ENCODE peak calls at places on chromosomes 16 and 17, in eight cellular contexts. One of them, this sample, is unnamed.

GRCh38 chr17:50482110-50482509 is 3.5 kb downstream of the RSAD1 start:
- DNase-seq in fibroblast of the aortic adventitia: no peak
- DNase-seq in heart left ventricle: no peak
- DNase-seq in astrocyte of the cerebellum: no peak
- DNase-seq in neural progenitor cell: no peak
- DNase-seq in dorsolateral prefrontal cortex: no peak
- DNase-seq in psoas muscle: no peak
- DNase-seq in right cardiac atrium: no peak
- DNase-seq in this sample: no peak

GRCh38 chr17:42112552-42113176 is at the start of gene DHX58:
- DNase-seq in fibroblast of the aortic adventitia: peak
- DNase-seq in heart left ventricle: peak
- DNase-seq in astrocyte of the cerebellum: peak
- DNase-seq in neural progenitor cell: no peak
- DNase-seq in dorsolateral prefrontal cortex: peak
- DNase-seq in psoas muscle: peak
- DNase-seq in right cardiac atrium: peak
- DNase-seq in this sample: peak

GRCh38 chr17:75703191-75703590 is 18.1 kb upstream of the ITGB4 start:
- DNase-seq in fibroblast of the aortic adventitia: no peak
- DNase-seq in heart left ventricle: no peak
- DNase-seq in astrocyte of the cerebellum: no peak
- DNase-seq in neural progenitor cell: no peak
- DNase-seq in dorsolateral prefrontal cortex: no peak
- DNase-seq in psoas muscle: no peak
- DNase-seq in right cardiac atrium: no peak
- DNase-seq in this sample: no peak

GRCh38 chr17:60098578-60098977 is 19.9 kb upstream of the HEATR6 start:
- DNase-seq in fibroblast of the aortic adventitia: peak
- DNase-seq in heart left ventricle: no peak
- DNase-seq in astrocyte of the cerebellum: no peak
- DNase-seq in neural progenitor cell: no peak
- DNase-seq in dorsolateral prefrontal cortex: no peak
- DNase-seq in psoas muscle: no peak
- DNase-seq in right cardiac atrium: no peak
- DNase-seq in this sample: no peak

GRCh38 chr16:4323845-4324478 is 8.1 kb downstream of the GLIS2 start:
- DNase-seq in fibroblast of the aortic adventitia: peak
- DNase-seq in heart left ventricle: peak
- DNase-seq in astrocyte of the cerebellum: no peak
- DNase-seq in neural progenitor cell: peak
- DNase-seq in dorsolateral prefrontal cortex: no peak
- DNase-seq in psoas muscle: peak
- DNase-seq in right cardiac atrium: peak
- DNase-seq in this sample: no peak

GRCh38 chr16:56657555-56658430 is at the start of gene MT1F:
- DNase-seq in fibroblast of the aortic adventitia: no peak
- DNase-seq in heart left ventricle: peak
- DNase-seq in astrocyte of the cerebellum: no peak
- DNase-seq in neural progenitor cell: peak
- DNase-seq in dorsolateral prefrontal cortex: no peak
- DNase-seq in psoas muscle: peak
- DNase-seq in right cardiac atrium: peak
- DNase-seq in this sample: no peak

GRCh38 chr16:74623214-74623842 is 16.4 kb upstream of the GLG1 start:
- DNase-seq in fibroblast of the aortic adventitia: peak
- DNase-seq in heart left ventricle: no peak
- DNase-seq in astrocyte of the cerebellum: peak
- DNase-seq in neural progenitor cell: peak
- DNase-seq in dorsolateral prefrontal cortex: no peak
- DNase-seq in psoas muscle: no peak
- DNase-seq in right cardiac atrium: no peak
- DNase-seq in this sample: no peak

GRCh38 chr17:76528528-76529223 is 8.8 kb downstream of the CYGB start:
- DNase-seq in fibroblast of the aortic adventitia: peak
- DNase-seq in heart left ventricle: peak
- DNase-seq in astrocyte of the cerebellum: no peak
- DNase-seq in neural progenitor cell: no peak
- DNase-seq in dorsolateral prefrontal cortex: no peak
- DNase-seq in psoas muscle: no peak
- DNase-seq in right cardiac atrium: peak
- DNase-seq in this sample: no peak

GRCh38 chr17:37168731-37169353 is 206.9 kb upstream of the C17orf78 start:
- DNase-seq in fibroblast of the aortic adventitia: no peak
- DNase-seq in heart left ventricle: no peak
- DNase-seq in astrocyte of the cerebellum: no peak
- DNase-seq in neural progenitor cell: no peak
- DNase-seq in dorsolateral prefrontal cortex: no peak
- DNase-seq in psoas muscle: no peak
- DNase-seq in right cardiac atrium: no peak
- DNase-seq in this sample: no peak

GRCh38 chr16:30902070-30902972 is 5.9 kb downstream of the CTF1 start:
- DNase-seq in fibroblast of the aortic adventitia: peak
- DNase-seq in heart left ventricle: peak
- DNase-seq in astrocyte of the cerebellum: no peak
- DNase-seq in neural progenitor cell: peak
- DNase-seq in dorsolateral prefrontal cortex: no peak
- DNase-seq in psoas muscle: peak
- DNase-seq in right cardiac atrium: peak
- DNase-seq in this sample: no peak

GRCh38 chr17:78075545-78075944 is 53.0 kb downstream of the TMC6 start:
- DNase-seq in fibroblast of the aortic adventitia: no peak
- DNase-seq in heart left ventricle: no peak
- DNase-seq in astrocyte of the cerebellum: no peak
- DNase-seq in neural progenitor cell: no peak
- DNase-seq in dorsolateral prefrontal cortex: peak
- DNase-seq in psoas muscle: no peak
- DNase-seq in right cardiac atrium: no peak
- DNase-seq in this sample: no peak

GRCh38 chr16:31409433-31409832 is 16.3 kb downstream of the ITGAD start:
- DNase-seq in fibroblast of the aortic adventitia: peak
- DNase-seq in heart left ventricle: no peak
- DNase-seq in astrocyte of the cerebellum: no peak
- DNase-seq in neural progenitor cell: no peak
- DNase-seq in dorsolateral prefrontal cortex: no peak
- DNase-seq in psoas muscle: no peak
- DNase-seq in right cardiac atrium: no peak
- DNase-seq in this sample: no peak

GRCh38 chr17:69405096-69405495 is 9.4 kb upstream of the MAP2K6 start:
- DNase-seq in fibroblast of the aortic adventitia: no peak
- DNase-seq in heart left ventricle: no peak
- DNase-seq in astrocyte of the cerebellum: no peak
- DNase-seq in neural progenitor cell: no peak
- DNase-seq in dorsolateral prefrontal cortex: no peak
- DNase-seq in psoas muscle: no peak
- DNase-seq in right cardiac atrium: no peak
- DNase-seq in this sample: no peak

GRCh38 chr17:31663576-31663975 is 195.5 kb downstream of the COPRS start:
- DNase-seq in fibroblast of the aortic adventitia: peak
- DNase-seq in heart left ventricle: no peak
- DNase-seq in astrocyte of the cerebellum: no peak
- DNase-seq in neural progenitor cell: no peak
- DNase-seq in dorsolateral prefrontal cortex: no peak
- DNase-seq in psoas muscle: no peak
- DNase-seq in right cardiac atrium: no peak
- DNase-seq in this sample: no peak

GRCh38 chr16:48022496-48022895 is 133.3 kb downstream of the ABCC12 start:
- DNase-seq in fibroblast of the aortic adventitia: no peak
- DNase-seq in heart left ventricle: no peak
- DNase-seq in astrocyte of the cerebellum: no peak
- DNase-seq in neural progenitor cell: no peak
- DNase-seq in dorsolateral prefrontal cortex: no peak
- DNase-seq in psoas muscle: no peak
- DNase-seq in right cardiac atrium: no peak
- DNase-seq in this sample: no peak

GRCh38 chr16:77221482-77221881 is 22.3 kb downstream of the SYCE1L start:
- DNase-seq in fibroblast of the aortic adventitia: no peak
- DNase-seq in heart left ventricle: no peak
- DNase-seq in astrocyte of the cerebellum: no peak
- DNase-seq in neural progenitor cell: no peak
- DNase-seq in dorsolateral prefrontal cortex: no peak
- DNase-seq in psoas muscle: no peak
- DNase-seq in right cardiac atrium: no peak
- DNase-seq in this sample: no peak

GRCh38 chr16:77219437-77219836 is 20.2 kb downstream of the SYCE1L start:
- DNase-seq in fibroblast of the aortic adventitia: no peak
- DNase-seq in heart left ventricle: no peak
- DNase-seq in astrocyte of the cerebellum: no peak
- DNase-seq in neural progenitor cell: no peak
- DNase-seq in dorsolateral prefrontal cortex: no peak
- DNase-seq in psoas muscle: no peak
- DNase-seq in right cardiac atrium: no peak
- DNase-seq in this sample: no peak

GRCh38 chr16:77225182-77225581 is 26.0 kb downstream of the SYCE1L start:
- DNase-seq in fibroblast of the aortic adventitia: no peak
- DNase-seq in heart left ventricle: no peak
- DNase-seq in astrocyte of the cerebellum: no peak
- DNase-seq in neural progenitor cell: no peak
- DNase-seq in dorsolateral prefrontal cortex: no peak
- DNase-seq in psoas muscle: no peak
- DNase-seq in right cardiac atrium: no peak
- DNase-seq in this sample: no peak

GRCh38 chr16:77220427-77220826 is 21.2 kb downstream of the SYCE1L start:
- DNase-seq in fibroblast of the aortic adventitia: no peak
- DNase-seq in heart left ventricle: no peak
- DNase-seq in astrocyte of the cerebellum: no peak
- DNase-seq in neural progenitor cell: no peak
- DNase-seq in dorsolateral prefrontal cortex: no peak
- DNase-seq in psoas muscle: no peak
- DNase-seq in right cardiac atrium: no peak
- DNase-seq in this sample: no peak

DNA sequence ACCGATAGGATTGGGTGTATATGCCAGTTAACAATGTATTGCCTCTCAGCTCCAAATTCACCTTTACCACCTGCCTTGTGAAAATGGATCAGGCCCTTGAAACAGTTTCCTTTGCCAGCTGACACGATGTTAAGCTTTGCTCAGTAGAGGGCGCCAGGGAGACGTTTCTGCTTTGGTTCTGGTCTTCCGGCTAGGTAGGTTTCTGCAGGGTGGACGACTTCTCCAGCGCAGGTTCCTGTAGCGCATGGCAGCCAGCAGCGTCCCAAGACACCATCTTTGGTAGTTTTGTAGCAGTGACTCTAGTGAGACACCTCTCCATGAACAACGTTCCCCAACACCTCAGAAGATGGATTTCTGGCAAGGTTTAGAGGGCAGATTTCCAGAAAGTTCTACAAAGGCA is 24.0 kb downstream of the SYCE1L start:
- DNase-seq in fibroblast of the aortic adventitia: no peak
- DNase-seq in heart left ventricle: no peak
- DNase-seq in astrocyte of the cerebellum: no peak
- DNase-seq in neural progenitor cell: peak
- DNase-seq in dorsolateral prefrontal cortex: no peak
- DNase-seq in psoas muscle: no peak
- DNase-seq in right cardiac atrium: no peak
- DNase-seq in this sample: no peak
- H3K4me3 ChIP-seq in fibroblast of the aortic adventitia: no peak
- H3K4me3 ChIP-seq in heart left ventricle: no peak
- H3K4me3 ChIP-seq in astrocyte of the cerebellum: no peak
- H3K4me3 ChIP-seq in neural progenitor cell: no peak
- H3K4me3 ChIP-seq in dorsolateral prefrontal cortex: no peak
- H3K4me3 ChIP-seq in psoas muscle: no peak
- H3K4me3 ChIP-seq in right cardiac atrium: no peak
- H3K4me3 ChIP-seq in this sample: no peak

GRCh38 chr16:1381655-1382406 is 30.1 kb downstream of the GNPTG start:
- DNase-seq in fibroblast of the aortic adventitia: no peak
- DNase-seq in heart left ventricle: no peak
- DNase-seq in astrocyte of the cerebellum: no peak
- DNase-seq in neural progenitor cell: no peak
- DNase-seq in dorsolateral prefrontal cortex: no peak
- DNase-seq in psoas muscle: no peak
- DNase-seq in right cardiac atrium: no peak
- DNase-seq in this sample: no peak
- H3K4me3 ChIP-seq in fibroblast of the aortic adventitia: no peak
- H3K4me3 ChIP-seq in heart left ventricle: no peak
- H3K4me3 ChIP-seq in astrocyte of the cerebellum: no peak
- H3K4me3 ChIP-seq in neural progenitor cell: no peak
- H3K4me3 ChIP-seq in dorsolateral prefrontal cortex: no peak
- H3K4me3 ChIP-seq in psoas muscle: no peak
- H3K4me3 ChIP-seq in right cardiac atrium: no peak
- H3K4me3 ChIP-seq in this sample: no peak

GRCh38 chr17:8163978-8164814 is 1.4 kb upstream of the VAMP2 start:
- DNase-seq in fibroblast of the aortic adventitia: peak
- DNase-seq in heart left ventricle: peak
- DNase-seq in astrocyte of the cerebellum: no peak
- DNase-seq in neural progenitor cell: no peak
- DNase-seq in dorsolateral prefrontal cortex: peak
- DNase-seq in psoas muscle: peak
- DNase-seq in right cardiac atrium: peak
- DNase-seq in this sample: no peak
- H3K4me3 ChIP-seq in fibroblast of the aortic adventitia: no peak
- H3K4me3 ChIP-seq in heart left ventricle: peak
- H3K4me3 ChIP-seq in astrocyte of the cerebellum: no peak
- H3K4me3 ChIP-seq in neural progenitor cell: peak
- H3K4me3 ChIP-seq in dorsolateral prefrontal cortex: peak
- H3K4me3 ChIP-seq in psoas muscle: peak
- H3K4me3 ChIP-seq in right cardiac atrium: no peak
- H3K4me3 ChIP-seq in this sample: no peak

GRCh38 chr16:1108299-1109252 is 12.5 kb upstream of the C1QTNF8 start:
- DNase-seq in fibroblast of the aortic adventitia: peak
- DNase-seq in heart left ventricle: peak
- DNase-seq in astrocyte of the cerebellum: no peak
- DNase-seq in neural progenitor cell: no peak
- DNase-seq in dorsolateral prefrontal cortex: no peak
- DNase-seq in psoas muscle: peak
- DNase-seq in right cardiac atrium: peak
- DNase-seq in this sample: no peak

GRCh38 chr16:1106659-1107058 is 10.6 kb upstream of the C1QTNF8 start:
- DNase-seq in fibroblast of the aortic adventitia: no peak
- DNase-seq in heart left ventricle: no peak
- DNase-seq in astrocyte of the cerebellum: no peak
- DNase-seq in neural progenitor cell: no peak
- DNase-seq in dorsolateral prefrontal cortex: no peak
- DNase-seq in psoas muscle: no peak
- DNase-seq in right cardiac atrium: no peak
- DNase-seq in this sample: no peak

GRCh38 chr16:1107141-1107540 is 11.1 kb upstream of the C1QTNF8 start:
- DNase-seq in fibroblast of the aortic adventitia: no peak
- DNase-seq in heart left ventricle: no peak
- DNase-seq in astrocyte of the cerebellum: no peak
- DNase-seq in neural progenitor cell: no peak
- DNase-seq in dorsolateral prefrontal cortex: no peak
- DNase-seq in psoas muscle: no peak
- DNase-seq in right cardiac atrium: no peak
- DNase-seq in this sample: no peak

GRCh38 chr16:1107731-1108130 is 11.7 kb upstream of the C1QTNF8 start:
- DNase-seq in fibroblast of the aortic adventitia: no peak
- DNase-seq in heart left ventricle: no peak
- DNase-seq in astrocyte of the cerebellum: no peak
- DNase-seq in neural progenitor cell: no peak
- DNase-seq in dorsolateral prefrontal cortex: no peak
- DNase-seq in psoas muscle: no peak
- DNase-seq in right cardiac atrium: no peak
- DNase-seq in this sample: no peak

DNA sequence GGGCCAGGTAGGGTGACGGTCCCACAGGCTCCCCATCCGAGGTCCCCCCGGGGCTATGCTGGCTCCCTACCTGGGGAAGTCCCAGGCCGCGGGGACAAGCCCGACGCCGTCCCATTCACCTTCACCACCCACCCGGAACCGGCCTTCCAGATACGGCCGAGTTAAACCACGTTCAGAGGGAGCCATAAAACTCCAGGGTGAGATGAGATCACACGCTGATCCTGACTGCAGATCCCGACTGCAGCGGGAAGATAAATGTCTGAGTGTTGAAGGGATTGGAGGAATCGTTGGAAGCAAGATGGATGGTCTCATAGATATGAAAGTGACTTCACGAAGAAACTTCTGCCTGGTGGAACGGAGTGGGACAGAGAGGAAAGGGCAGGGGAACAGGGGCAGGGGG is 13.6 kb upstream of the C1QTNF8 start:
- DNase-seq in fibroblast of the aortic adventitia: no peak
- DNase-seq in heart left ventricle: no peak
- DNase-seq in astrocyte of the cerebellum: no peak
- DNase-seq in neural progenitor cell: no peak
- DNase-seq in dorsolateral prefrontal cortex: no peak
- DNase-seq in psoas muscle: no peak
- DNase-seq in right cardiac atrium: no peak
- DNase-seq in this sample: no peak
- H3K4me3 ChIP-seq in fibroblast of the aortic adventitia: no peak
- H3K4me3 ChIP-seq in heart left ventricle: no peak
- H3K4me3 ChIP-seq in astrocyte of the cerebellum: no peak
- H3K4me3 ChIP-seq in neural progenitor cell: no peak
- H3K4me3 ChIP-seq in dorsolateral prefrontal cortex: no peak
- H3K4me3 ChIP-seq in psoas muscle: no peak
- H3K4me3 ChIP-seq in right cardiac atrium: no peak
- H3K4me3 ChIP-seq in this sample: no peak

This sample was measured in skeletal muscle cell.